ENCODE peak calls at places on chromosomes 4 and X, in five cellular contexts. O, S, M, U and X are unnamed samples.

GRCh38 chr4:15239866-15240265 is 188.0 kb upstream of the C1QTNF7 start:
- DNase-seq in U (no peak), S (no peak), O (no peak), M (no peak), X (no peak)

GRCh38 chr4:2689114-2689513 is 67.0 kb downstream of the TNIP2 start:
- DNase-seq in S (no peak), U (no peak), O (no peak), M (no peak), X (no peak)

GRCh38 chr4:128512161-128512560 is 224.5 kb upstream of the PGRMC2 start:
- DNase-seq in U (no peak), O (no peak), S (no peak), M (no peak), X (no peak)

GRCh38 chr4:96093057-96093456 is 253.2 kb downstream of the PDHA2 start:
- DNase-seq in O (no peak), U (peak), M (no peak), S (peak), X (no peak)

GRCh38 chr4:56475917-56476316 is 8.5 kb downstream of the SRP72 start:
- DNase-seq in S (no peak), O (no peak), M (no peak), U (no peak), X (no peak)

GRCh38 chrX:39984191-39984956 is 113.4 kb downstream of the BCOR start:
- DNase-seq in S (no peak), O (no peak), U (no peak), M (peak), X (no peak)

GRCh38 chr4:48269861-48270515 is 350 bp upstream of the TEC start:
- DNase-seq in U (peak), M (no peak), O (peak), S (peak), X (no peak)

GRCh38 chrX:118928126-118928525 is 46.3 kb upstream of the LONRF3 start:
- DNase-seq in U (no peak), O (no peak), S (no peak), M (no peak), X (no peak)

GRCh38 chr4:140343303-140343702 is 30.1 kb upstream of the SCOC start:
- DNase-seq in S (no peak), M (no peak), U (no peak), O (no peak), X (no peak)

GRCh38 chr4:122539861-122540465 is 80.9 kb downstream of the IL21 start:
- DNase-seq in O (no peak), S (no peak), M (no peak), U (no peak), X (no peak)

GRCh38 chrX:337331-337831 is 18.8 kb upstream of the GTPBP6 start:
- DNase-seq in U (no peak), M (no peak), S (no peak), O (no peak), X (no peak)

GRCh38 chr4:4182835-4183568 is 43.7 kb downstream of the OTOP1 start:
- DNase-seq in O (no peak), U (no peak), M (no peak), S (no peak), X (no peak)

GRCh38 chrX:24225265-24225664 is 75.7 kb downstream of the ZFX start:
- DNase-seq in U (no peak), S (no peak), O (no peak), M (no peak), X (no peak)

GRCh38 chrX:123121241-123121640 is 62.8 kb upstream of the GRIA3 start:
- DNase-seq in U (no peak), O (no peak), S (no peak), M (no peak), X (no peak)

GRCh38 chr4:153365003-153365402 is 20.5 kb downstream of the MND1 start:
- DNase-seq in U (no peak), O (no peak), S (no peak), M (no peak), X (no peak)

GRCh38 chr4:180960758-180961401 is 1282.3 kb upstream of the TENM3 start:
- DNase-seq in S (no peak), U (no peak), M (no peak), O (no peak), X (no peak)

GRCh38 chrX:139112432-139112831 is 400.9 kb upstream of the FGF13 start:
- DNase-seq in S (no peak), M (peak), O (no peak), U (no peak), X (no peak)

GRCh38 chr4:22848332-22848731 is 155.6 kb downstream of the GBA3 start:
- DNase-seq in O (no peak), U (no peak), M (no peak), S (no peak), X (no peak)

GRCh38 chrX:30027636-30028035 is 187.7 kb upstream of the MAGEB2 start:
- DNase-seq in U (no peak), M (no peak), O (no peak), S (no peak), X (no peak)

GRCh38 chrX:28988246-28988645 is 401.0 kb downstream of the IL1RAPL1 start:
- DNase-seq in M (no peak), S (peak), U (peak), O (no peak), X (no peak)

GRCh38 chrX:124467202-124467601 is 120.8 kb downstream of the SH2D1A start:
- DNase-seq in S (no peak), M (no peak), U (no peak), O (no peak), X (no peak)

GRCh38 chrX:40054793-40055192 is 43.0 kb downstream of the BCOR start:
- DNase-seq in O (no peak), S (no peak), M (no peak), U (no peak), X (no peak)

GRCh38 chrX:30888526-30889146 is 418 bp downstream of the TAB3 start:
- DNase-seq in S (no peak), U (peak), M (no peak), O (peak), X (no peak)

GRCh38 chr4:6549445-6549844 is 25.5 kb upstream of the MAN2B2 start:
- DNase-seq in O (no peak), M (no peak), S (no peak), U (no peak), X (peak)

GRCh38 chr4:15425520-15425919 is 2.3 kb upstream of the C1QTNF7 start:
- DNase-seq in M (no peak), O (no peak), S (no peak), U (no peak), X (no peak)

GRCh38 chr4:182240161-182241130 is 2.8 kb upstream of the TENM3 start:
- DNase-seq in O (no peak), M (peak), U (no peak), S (no peak), X (no peak)

GRCh38 chr4:121462660-121463261 is 81.9 kb upstream of the QRFPR start:
- DNase-seq in M (peak), U (peak), S (no peak), O (peak), X (no peak)

GRCh38 chrX:320126-320783 is 1.7 kb upstream of the GTPBP6 start:
- DNase-seq in M (no peak), O (no peak), S (no peak), U (peak), X (no peak)

GRCh38 chr4:88143504-88143903 is 14.9 kb downstream of the ABCG2 start:
- DNase-seq in S (no peak), O (no peak), M (peak), U (no peak), X (no peak)

GRCh38 chr4:56077676-56078075 is 128.9 kb downstream of the CEP135 start:
- DNase-seq in U (no peak), O (no peak), M (no peak), S (no peak), X (no peak)

GRCh38 chr4:32216502-32216901 is 1496.3 kb downstream of the PCDH7 start:
- DNase-seq in S (no peak), O (no peak), M (no peak), U (no peak), X (no peak)

GRCh38 chr4:70688795-70689231 is 481 bp downstream of the UTP3 start:
- DNase-seq in U (no peak), O (peak), S (no peak), M (no peak), X (no peak)

GRCh38 chr4:99763635-99764101 is 53.0 kb upstream of the DAPP1 start:
- DNase-seq in S (no peak), U (no peak), O (no peak), M (peak), X (no peak)

GRCh38 chrX:119618439-119618838 is 12.2 kb upstream of the NKRF start:
- DNase-seq in S (no peak), M (no peak), U (no peak), O (no peak), X (no peak)

GRCh38 chrX:74449937-74450330 is 28.6 kb downstream of the SLC16A2 start:
- DNase-seq in M (peak), U (no peak), O (no peak), S (no peak), X (no peak)

GRCh38 chr4:1971456-1972200 is 37.1 kb downstream of the NELFA start:
- DNase-seq in O (no peak), U (no peak), S (no peak), M (no peak), X (no peak)